ENCODE peak calls at places on chromosomes 1 and 21, in ten cellular contexts. Y is stimulated activated CD8-positive, alpha-beta memory T cell treated with anti-CD3 and anti-CD28 coated beads, Interleukin-4, amount 100 ng/mL, for 48 hours; J is activated B cell treated with CpG ODN at 0.5 μM for 24 hours; U is mesendoderm; Z is NCI-H2107; I is stimulated activated naive B cell treated with anti-CD40 and anti-IgM and Interleukin-4, amounts not matched to agents 10 μg/mL and 1 μg/mL and 100 μg/mL, for 72 hours; F is activated gamma-delta T cell; V is GM12891; B is pancreas; M is HFFc6. O is an unnamed sample.

GRCh38 chr1:111818546-111818945 is 62.8 kb downstream of the DDX20 start:
- DNase-seq in I (no peak), V (no peak), Y (no peak), Z (no peak), U (no peak), M (no peak), J (no peak), F (no peak), B (no peak), O (no peak)

GRCh38 chr1:167273027-167273800 is 52.5 kb downstream of the POU2F1 start:
- DNase-seq in Y (no peak), M (no peak), F (no peak), B (no peak), V (no peak), Z (peak), U (no peak), J (no peak), I (no peak), O (no peak)

GRCh38 chr1:243490748-243491686 is 235.2 kb downstream of the SDCCAG8 start:
- DNase-seq in J (no peak), U (no peak), Z (no peak), I (no peak), B (no peak), F (no peak), Y (no peak), V (no peak), M (peak), O (peak)

GRCh38 chr1:174217787-174218574 is 58.7 kb downstream of the RABGAP1L start:
- DNase-seq in J (no peak), U (peak), F (no peak), Y (no peak), I (no peak), B (no peak), M (peak), V (no peak), Z (no peak), O (peak)

GRCh38 chr1:216200941-216201340 is 222.3 kb downstream of the USH2A start:
- DNase-seq in U (no peak), I (no peak), V (no peak), Z (no peak), F (no peak), B (no peak), Y (no peak), M (no peak), J (no peak), O (no peak)

GRCh38 chr1:95953005-95953404 is 719.0 kb downstream of the RWDD3 start:
- DNase-seq in Z (no peak), V (no peak), J (no peak), F (no peak), U (peak), M (no peak), Y (no peak), B (no peak), I (no peak), O (peak)

GRCh38 chr1:215544566-215544965 is 22.5 kb upstream of the KCTD3 start:
- DNase-seq in B (no peak), U (no peak), V (no peak), I (no peak), Z (no peak), M (no peak), F (no peak), J (no peak), Y (no peak), O (no peak)

GRCh38 chr1:93702828-93703183 is 21.2 kb upstream of the BCAR3 start:
- DNase-seq in V (no peak), I (no peak), Z (no peak), M (no peak), J (no peak), U (no peak), F (no peak), Y (no peak), B (no peak), O (no peak)

GRCh38 chr1:90821152-90821792 is 104.2 kb upstream of the BARHL2 start:
- DNase-seq in J (no peak), Z (no peak), M (no peak), B (no peak), V (no peak), F (no peak), Y (no peak), I (no peak), U (no peak), O (no peak)

GRCh38 chr1:47181955-47182680 is 7.7 kb downstream of the PDZK1IP1 start:
- DNase-seq in M (no peak), F (no peak), I (no peak), J (no peak), Z (no peak), V (no peak), B (no peak), Y (no peak), U (no peak), O (no peak)

GRCh38 chr1:116521186-116521585 is 49.6 kb downstream of the CD58 start:
- DNase-seq in B (no peak), V (no peak), I (no peak), F (no peak), U (peak), Y (no peak), Z (no peak), M (peak), J (no peak), O (no peak)

GRCh38 chr1:32783851-32784250 is 33.3 kb downstream of the YARS1 start:
- DNase-seq in U (no peak), Y (no peak), I (no peak), F (no peak), Z (no peak), B (no peak), V (no peak), J (no peak), M (no peak), O (no peak)

GRCh38 chr1:27403065-27403726 is 10.8 kb downstream of the GPR3 start:
- DNase-seq in U (peak), B (no peak), V (peak), Z (no peak), Y (peak), J (peak), I (peak), M (peak), F (no peak), O (peak)

GRCh38 chr1:118947790-118948189 is 40.4 kb downstream of the TBX15 start:
- DNase-seq in U (no peak), M (peak), F (no peak), Z (no peak), V (no peak), I (no peak), J (no peak), Y (no peak), B (no peak), O (no peak)

GRCh38 chr1:11640101-11640500 is 14.1 kb downstream of the FBXO2 start:
- DNase-seq in J (no peak), B (no peak), V (no peak), M (no peak), I (no peak), F (no peak), U (no peak), Z (no peak), Y (no peak), O (no peak)

GRCh38 chr1:98884864-98885263 is 119.8 kb downstream of the PLPPR5 start:
- DNase-seq in Z (no peak), V (no peak), U (no peak), J (no peak), M (no peak), F (no peak), I (no peak), B (no peak), Y (no peak), O (no peak)

GRCh38 chr21:45151484-45152115 is 77.2 kb downstream of the ADARB1 start:
- DNase-seq in Y (no peak), Z (no peak), U (no peak), M (no peak), B (no peak), V (no peak), J (no peak), F (no peak), I (no peak), O (no peak)

GRCh38 chr1:185483647-185484450 is 166.8 kb upstream of the IVNS1ABP start:
- DNase-seq in U (peak), B (no peak), Z (peak), V (no peak), M (peak), F (no peak), I (no peak), J (no peak), Y (no peak), O (peak)

GRCh38 chr1:198064181-198064580 is 92.6 kb upstream of the NEK7 start:
- DNase-seq in U (no peak), F (no peak), Z (no peak), I (no peak), M (peak), Y (no peak), J (no peak), V (no peak), B (no peak), O (no peak)

GRCh38 chr1:111978695-111979094 is 10.8 kb downstream of the KCND3 start:
- DNase-seq in U (no peak), Z (no peak), V (no peak), Y (no peak), F (no peak), J (no peak), B (no peak), M (no peak), I (no peak), O (no peak)

O was measured in GM23338.